ENCODE peak calls at places on chromosome 13, in ten cellular contexts. X is NCI-H345, A is posterior cingulate gyrus, L is fibroblast of pulmonary artery, G is fibroblast of the conjunctiva, B is HuH-7.5, M is GOT3, N is epithelial cell of esophagus, O is fibroblast of lung, P is neuronal stem cell. E is an unnamed sample.

GRCh38 chr13:93244141-93244917 is 17.7 kb downstream of the GPC6 start:
- DNase-seq in B (no peak), N (peak; percentile 33), P (no peak), M (no peak), L (peak; percentile 51), G (no peak), A (no peak), X (no peak), O (peak; percentile 56), E (peak; percentile 22)

GRCh38 chr13:24922390-24923304 is 158.7 kb downstream of the RNF17 start:
- DNase-seq in A (peak; percentile 97), G (peak; percentile 95), O (peak; percentile 97), X (peak; percentile 94), L (peak; percentile 98), M (peak; percentile 85), P (peak; percentile 93), B (peak; percentile 68), N (peak; percentile 98), E (peak; percentile 99)

GRCh38 chr13:50124536-50125305 is 109.5 kb downstream of the KCNRG start:
- DNase-seq in L (peak; percentile 57), O (peak; percentile 96), B (peak; percentile 93), A (peak; percentile 89), M (no peak), P (peak; percentile 78), X (peak; percentile 84), G (peak; percentile 95), N (peak; percentile 46), E (no peak)

GRCh38 chr13:95059306-95059705 is 241.9 kb downstream of the ABCC4 start:
- DNase-seq in M (no peak), N (no peak), G (no peak), B (no peak), A (no peak), X (no peak), L (no peak), O (no peak), P (no peak), E (no peak)

GRCh38 chr13:49370390-49370789 is 73.5 kb downstream of the CAB39L start:
- DNase-seq in G (no peak), P (peak; percentile 20), N (no peak), X (no peak), O (no peak), B (no peak), A (no peak), L (no peak), M (no peak), E (peak; percentile 22)

GRCh38 chr13:49371943-49372636 is 71.8 kb downstream of the CAB39L start:
- DNase-seq in B (no peak), A (no peak), P (no peak), G (no peak), X (no peak), O (no peak), L (no peak), M (no peak), N (no peak), E (no peak)

GRCh38 chr13:75135325-75135825 is 346.6 kb downstream of the TBC1D4 start:
- DNase-seq in N (peak; percentile 83), L (peak; percentile 98), B (no peak), A (no peak), O (peak; percentile 98), X (no peak), M (no peak), G (peak; percentile 84), P (no peak), E (no peak)

GRCh38 chr13:27853345-27853744 is 61.1 kb downstream of the GSX1 start:
- DNase-seq in L (no peak), M (no peak), A (no peak), O (no peak), B (no peak), G (no peak), N (no peak), X (no peak), P (no peak), E (no peak)

GRCh38 chr13:32234914-32235313 is 80.2 kb downstream of the ZAR1L start:
- DNase-seq in X (no peak), M (no peak), A (no peak), O (no peak), P (no peak), L (peak; percentile 1), G (no peak), B (no peak), N (no peak), E (no peak)

GRCh38 chr13:33016414-33017409 is at the start of gene KL:
- DNase-seq in M (peak; percentile 3), G (no peak), P (no peak), L (no peak), N (no peak), X (no peak), A (no peak), O (no peak), B (no peak), E (no peak)

GRCh38 chr13:30371649-30372265 is 50.5 kb upstream of the UBE2L5 start:
- DNase-seq in N (peak; percentile 65), O (peak; percentile 50), M (no peak), P (no peak), L (peak; percentile 42), X (no peak), B (no peak), G (no peak), A (no peak), E (no peak)

E was measured in Ammon's horn.